ENCODE peak calls at places on chromosome 11, in ten cellular contexts. Z is stimulated activated CD4-positive, alpha-beta T cell treated with anti-CD3 and anti-CD28 coated beads, TNF-alpha, amount 100 ng/mL, for 48 hours; R is myocyte; O is omental fat pad; S is neural crest cell; T is GM23248; B is coronary artery; N is A549; P is AG09319; W is endothelial cell of umbilical vein. X is an unnamed sample.

GRCh38 chr11:65487467-65488272 is 11.2 kb upstream of the MALAT1 start:
- DNase-seq in S (peak), T (peak), O (peak), B (peak), P (peak), R (peak), W (peak), N (peak), Z (no peak), X (peak)

GRCh38 chr11:34620820-34621792 is at the start of gene EHF:
- DNase-seq in B (no peak), N (no peak), Z (no peak), T (no peak), P (no peak), R (no peak), W (no peak), O (no peak), S (no peak), X (peak)

GRCh38 chr11:62554377-62554776 is 7.8 kb upstream of the AHNAK start:
- DNase-seq in O (no peak), Z (no peak), R (peak), P (no peak), S (no peak), T (no peak), N (no peak), B (no peak), W (no peak), X (no peak)

GRCh38 chr11:9838961-9839360 is 175.1 kb downstream of the SWAP70 start:
- DNase-seq in Z (no peak), B (no peak), O (no peak), W (no peak), N (no peak), T (peak), P (no peak), R (peak), S (no peak), X (peak)

GRCh38 chr11:89321401-89321800 is 143.7 kb downstream of the TYR start:
- DNase-seq in N (no peak), W (no peak), P (no peak), T (no peak), O (no peak), Z (no peak), B (no peak), R (no peak), S (no peak), X (peak)

GRCh38 chr11:33712436-33712835 is 11.8 kb upstream of the C11orf91 start:
- DNase-seq in T (no peak), P (no peak), O (no peak), N (no peak), S (no peak), Z (no peak), B (no peak), W (no peak), R (no peak), X (no peak)

GRCh38 chr11:96393753-96394348 is 4.0 kb downstream of the JRKL start:
- DNase-seq in N (peak), W (peak), O (no peak), R (peak), S (no peak), Z (no peak), T (peak), B (no peak), P (no peak), X (peak)

GRCh38 chr11:72808415-72808814 is 5.8 kb upstream of the ATG16L2 start:
- DNase-seq in R (no peak), N (no peak), W (no peak), O (no peak), Z (no peak), P (no peak), T (peak), S (no peak), B (no peak), X (no peak)

GRCh38 chr11:38553033-38553432 is 1955.0 kb upstream of the RAG2 start:
- DNase-seq in T (no peak), N (no peak), B (no peak), P (no peak), R (peak), Z (no peak), S (no peak), W (no peak), O (no peak), X (no peak)

GRCh38 chr11:68038718-68039525 is at the start of gene TCIRG1:
- DNase-seq in Z (peak), N (peak), W (peak), S (peak), B (peak), O (no peak), R (peak), P (peak), T (peak), X (peak)